ENCODE peak calls at places on chromosome 21, in nine cellular contexts. One of them, this sample, is unnamed.

GRCh38 chr21:44065428-44065827 is 41.8 kb upstream of the PWP2 start:
- DNase-seq in HuH-7.5: no peak
- DNase-seq in RPMI7951: no peak
- DNase-seq in tibial nerve: no peak
- DNase-seq in AG08395: no peak
- DNase-seq in stimulated activated CD4-positive, alpha-beta T cell treated with anti-CD3 and anti-CD28 coated beads, Interleukin-1b, Interleukin-23, amount 100 ng/mL, for 48 hours: peak
- DNase-seq in activated CD4-positive, alpha-beta memory T cell treated with anti-CD3 and anti-CD28 coated beads for 36 hours: peak
- DNase-seq in GM04503: no peak
- DNase-seq in ACHN: no peak
- DNase-seq in this sample: no peak

GRCh38 chr21:46181436-46181835 is 2.8 kb downstream of the SPATC1L start:
- DNase-seq in HuH-7.5: no peak
- DNase-seq in RPMI7951: no peak
- DNase-seq in tibial nerve: no peak
- DNase-seq in AG08395: no peak
- DNase-seq in stimulated activated CD4-positive, alpha-beta T cell treated with anti-CD3 and anti-CD28 coated beads, Interleukin-1b, Interleukin-23, amount 100 ng/mL, for 48 hours: no peak
- DNase-seq in activated CD4-positive, alpha-beta memory T cell treated with anti-CD3 and anti-CD28 coated beads for 36 hours: no peak
- DNase-seq in GM04503: no peak
- DNase-seq in ACHN: no peak
- DNase-seq in this sample: no peak

GRCh38 chr21:45547211-45547900 is 5.1 kb upstream of the SLC19A1 start:
- DNase-seq in HuH-7.5: no peak
- DNase-seq in RPMI7951: no peak
- DNase-seq in tibial nerve: no peak
- DNase-seq in AG08395: no peak
- DNase-seq in stimulated activated CD4-positive, alpha-beta T cell treated with anti-CD3 and anti-CD28 coated beads, Interleukin-1b, Interleukin-23, amount 100 ng/mL, for 48 hours: no peak
- DNase-seq in activated CD4-positive, alpha-beta memory T cell treated with anti-CD3 and anti-CD28 coated beads for 36 hours: no peak
- DNase-seq in GM04503: no peak
- DNase-seq in ACHN: no peak
- DNase-seq in this sample: no peak

GRCh38 chr21:29258626-29259335 is 39.9 kb upstream of the BACH1 start:
- DNase-seq in HuH-7.5: no peak
- DNase-seq in RPMI7951: peak
- DNase-seq in tibial nerve: no peak
- DNase-seq in AG08395: peak
- DNase-seq in stimulated activated CD4-positive, alpha-beta T cell treated with anti-CD3 and anti-CD28 coated beads, Interleukin-1b, Interleukin-23, amount 100 ng/mL, for 48 hours: no peak
- DNase-seq in activated CD4-positive, alpha-beta memory T cell treated with anti-CD3 and anti-CD28 coated beads for 36 hours: no peak
- DNase-seq in GM04503: peak
- DNase-seq in ACHN: peak
- DNase-seq in this sample: peak

GRCh38 chr21:37006521-37007291 is at the start of gene RIPPLY3:
- DNase-seq in HuH-7.5: no peak
- DNase-seq in RPMI7951: no peak
- DNase-seq in tibial nerve: no peak
- DNase-seq in AG08395: peak
- DNase-seq in stimulated activated CD4-positive, alpha-beta T cell treated with anti-CD3 and anti-CD28 coated beads, Interleukin-1b, Interleukin-23, amount 100 ng/mL, for 48 hours: no peak
- DNase-seq in activated CD4-positive, alpha-beta memory T cell treated with anti-CD3 and anti-CD28 coated beads for 36 hours: peak
- DNase-seq in GM04503: no peak
- DNase-seq in ACHN: no peak
- DNase-seq in this sample: peak

GRCh38 chr21:38925923-38926322 is 120.2 kb downstream of the ETS2 start:
- DNase-seq in HuH-7.5: no peak
- DNase-seq in RPMI7951: peak
- DNase-seq in tibial nerve: peak
- DNase-seq in AG08395: peak
- DNase-seq in stimulated activated CD4-positive, alpha-beta T cell treated with anti-CD3 and anti-CD28 coated beads, Interleukin-1b, Interleukin-23, amount 100 ng/mL, for 48 hours: no peak
- DNase-seq in activated CD4-positive, alpha-beta memory T cell treated with anti-CD3 and anti-CD28 coated beads for 36 hours: no peak
- DNase-seq in GM04503: peak
- DNase-seq in ACHN: peak
- DNase-seq in this sample: no peak

GRCh38 chr21:26659181-26659580 is 86.1 kb upstream of the CYYR1 start:
- DNase-seq in HuH-7.5: no peak
- DNase-seq in RPMI7951: no peak
- DNase-seq in tibial nerve: no peak
- DNase-seq in AG08395: no peak
- DNase-seq in stimulated activated CD4-positive, alpha-beta T cell treated with anti-CD3 and anti-CD28 coated beads, Interleukin-1b, Interleukin-23, amount 100 ng/mL, for 48 hours: no peak
- DNase-seq in activated CD4-positive, alpha-beta memory T cell treated with anti-CD3 and anti-CD28 coated beads for 36 hours: no peak
- DNase-seq in GM04503: no peak
- DNase-seq in ACHN: no peak
- DNase-seq in this sample: no peak

GRCh38 chr21:33691945-33692594 is 49.8 kb downstream of the ITSN1 start:
- DNase-seq in HuH-7.5: no peak
- DNase-seq in RPMI7951: no peak
- DNase-seq in tibial nerve: no peak
- DNase-seq in AG08395: no peak
- DNase-seq in stimulated activated CD4-positive, alpha-beta T cell treated with anti-CD3 and anti-CD28 coated beads, Interleukin-1b, Interleukin-23, amount 100 ng/mL, for 48 hours: no peak
- DNase-seq in activated CD4-positive, alpha-beta memory T cell treated with anti-CD3 and anti-CD28 coated beads for 36 hours: no peak
- DNase-seq in GM04503: no peak
- DNase-seq in ACHN: no peak
- DNase-seq in this sample: no peak

GRCh38 chr21:35014302-35015044 is 34.6 kb downstream of the RUNX1 start:
- DNase-seq in HuH-7.5: no peak
- DNase-seq in RPMI7951: peak
- DNase-seq in tibial nerve: no peak
- DNase-seq in AG08395: no peak
- DNase-seq in stimulated activated CD4-positive, alpha-beta T cell treated with anti-CD3 and anti-CD28 coated beads, Interleukin-1b, Interleukin-23, amount 100 ng/mL, for 48 hours: no peak
- DNase-seq in activated CD4-positive, alpha-beta memory T cell treated with anti-CD3 and anti-CD28 coated beads for 36 hours: no peak
- DNase-seq in GM04503: no peak
- DNase-seq in ACHN: no peak
- DNase-seq in this sample: no peak

GRCh38 chr21:24895885-24896734 is 711.2 kb downstream of the MRPL39 start:
- DNase-seq in HuH-7.5: no peak
- DNase-seq in RPMI7951: peak
- DNase-seq in tibial nerve: peak
- DNase-seq in AG08395: peak
- DNase-seq in stimulated activated CD4-positive, alpha-beta T cell treated with anti-CD3 and anti-CD28 coated beads, Interleukin-1b, Interleukin-23, amount 100 ng/mL, for 48 hours: no peak
- DNase-seq in activated CD4-positive, alpha-beta memory T cell treated with anti-CD3 and anti-CD28 coated beads for 36 hours: no peak
- DNase-seq in GM04503: no peak
- DNase-seq in ACHN: peak
- DNase-seq in this sample: no peak

GRCh38 chr21:35922618-35923017 is 137.7 kb downstream of the SETD4 start:
- DNase-seq in HuH-7.5: no peak
- DNase-seq in RPMI7951: peak
- DNase-seq in tibial nerve: no peak
- DNase-seq in AG08395: no peak
- DNase-seq in stimulated activated CD4-positive, alpha-beta T cell treated with anti-CD3 and anti-CD28 coated beads, Interleukin-1b, Interleukin-23, amount 100 ng/mL, for 48 hours: no peak
- DNase-seq in activated CD4-positive, alpha-beta memory T cell treated with anti-CD3 and anti-CD28 coated beads for 36 hours: no peak
- DNase-seq in GM04503: no peak
- DNase-seq in ACHN: no peak
- DNase-seq in this sample: no peak

GRCh38 chr21:45997495-45998275 is 16.1 kb downstream of the COL6A1 start:
- DNase-seq in HuH-7.5: no peak
- DNase-seq in RPMI7951: no peak
- DNase-seq in tibial nerve: no peak
- DNase-seq in AG08395: no peak
- DNase-seq in stimulated activated CD4-positive, alpha-beta T cell treated with anti-CD3 and anti-CD28 coated beads, Interleukin-1b, Interleukin-23, amount 100 ng/mL, for 48 hours: no peak
- DNase-seq in activated CD4-positive, alpha-beta memory T cell treated with anti-CD3 and anti-CD28 coated beads for 36 hours: no peak
- DNase-seq in GM04503: no peak
- DNase-seq in ACHN: no peak
- DNase-seq in this sample: no peak

GRCh38 chr21:30582850-30583249 is 7.3 kb downstream of the KRTAP22-2 start:
- DNase-seq in HuH-7.5: no peak
- DNase-seq in RPMI7951: no peak
- DNase-seq in tibial nerve: no peak
- DNase-seq in AG08395: no peak
- DNase-seq in stimulated activated CD4-positive, alpha-beta T cell treated with anti-CD3 and anti-CD28 coated beads, Interleukin-1b, Interleukin-23, amount 100 ng/mL, for 48 hours: no peak
- DNase-seq in activated CD4-positive, alpha-beta memory T cell treated with anti-CD3 and anti-CD28 coated beads for 36 hours: no peak
- DNase-seq in GM04503: no peak
- DNase-seq in ACHN: no peak
- DNase-seq in this sample: no peak

GRCh38 chr21:46003575-46004007 is 22.0 kb downstream of the COL6A1 start:
- DNase-seq in HuH-7.5: no peak
- DNase-seq in RPMI7951: no peak
- DNase-seq in tibial nerve: no peak
- DNase-seq in AG08395: no peak
- DNase-seq in stimulated activated CD4-positive, alpha-beta T cell treated with anti-CD3 and anti-CD28 coated beads, Interleukin-1b, Interleukin-23, amount 100 ng/mL, for 48 hours: no peak
- DNase-seq in activated CD4-positive, alpha-beta memory T cell treated with anti-CD3 and anti-CD28 coated beads for 36 hours: peak
- DNase-seq in GM04503: no peak
- DNase-seq in ACHN: no peak
- DNase-seq in this sample: no peak

GRCh38 chr21:14482165-14482564 is 64.0 kb downstream of the SAMSN1 start:
- DNase-seq in HuH-7.5: no peak
- DNase-seq in RPMI7951: no peak
- DNase-seq in tibial nerve: peak
- DNase-seq in AG08395: no peak
- DNase-seq in stimulated activated CD4-positive, alpha-beta T cell treated with anti-CD3 and anti-CD28 coated beads, Interleukin-1b, Interleukin-23, amount 100 ng/mL, for 48 hours: no peak
- DNase-seq in activated CD4-positive, alpha-beta memory T cell treated with anti-CD3 and anti-CD28 coated beads for 36 hours: peak
- DNase-seq in GM04503: no peak
- DNase-seq in ACHN: no peak
- DNase-seq in this sample: no peak

GRCh38 chr21:33126569-33126968 is 56.6 kb downstream of the OLIG1 start:
- DNase-seq in HuH-7.5: no peak
- DNase-seq in RPMI7951: no peak
- DNase-seq in tibial nerve: no peak
- DNase-seq in AG08395: no peak
- DNase-seq in stimulated activated CD4-positive, alpha-beta T cell treated with anti-CD3 and anti-CD28 coated beads, Interleukin-1b, Interleukin-23, amount 100 ng/mL, for 48 hours: no peak
- DNase-seq in activated CD4-positive, alpha-beta memory T cell treated with anti-CD3 and anti-CD28 coated beads for 36 hours: no peak
- DNase-seq in GM04503: no peak
- DNase-seq in ACHN: no peak
- DNase-seq in this sample: no peak

GRCh38 chr21:31397939-31398338 is 53.9 kb upstream of the TIAM1 start:
- DNase-seq in HuH-7.5: no peak
- DNase-seq in RPMI7951: no peak
- DNase-seq in tibial nerve: no peak
- DNase-seq in AG08395: no peak
- DNase-seq in stimulated activated CD4-positive, alpha-beta T cell treated with anti-CD3 and anti-CD28 coated beads, Interleukin-1b, Interleukin-23, amount 100 ng/mL, for 48 hours: no peak
- DNase-seq in activated CD4-positive, alpha-beta memory T cell treated with anti-CD3 and anti-CD28 coated beads for 36 hours: peak
- DNase-seq in GM04503: no peak
- DNase-seq in ACHN: no peak
- DNase-seq in this sample: no peak